ENCODE peak calls at places on chromosomes 7 and 10, in seven cellular contexts. One of them, this sample, is unnamed.

GRCh38 chr10:133249975-133250754 is 12.5 kb downstream of the VENTX start:
- DNase-seq in foreskin keratinocyte: no peak
- DNase-seq in progenitor cell of endocrine pancreas: no peak
- DNase-seq in astrocyte of the spinal cord: no peak
- DNase-seq in B cell: no peak
- DNase-seq in Panc1: no peak
- DNase-seq in astrocyte: no peak
- DNase-seq in this sample: no peak

GRCh38 chr7:138735399-138735798 is 34.2 kb upstream of the SVOPL start:
- DNase-seq in astrocyte: no peak
- DNase-seq in astrocyte of the spinal cord: no peak
- DNase-seq in B cell: no peak
- DNase-seq in foreskin keratinocyte: no peak
- DNase-seq in progenitor cell of endocrine pancreas: no peak
- DNase-seq in Panc1: no peak
- DNase-seq in this sample: no peak

GRCh38 chr10:110408203-110408871 is 89.4 kb upstream of the DUSP5 start:
- DNase-seq in B cell: no peak
- DNase-seq in Panc1: no peak
- DNase-seq in foreskin keratinocyte: peak
- DNase-seq in progenitor cell of endocrine pancreas: no peak
- DNase-seq in astrocyte: no peak
- DNase-seq in astrocyte of the spinal cord: no peak
- DNase-seq in this sample: no peak

GRCh38 chr7:102125127-102125561 is 161.5 kb upstream of the SH2B2 start:
- DNase-seq in foreskin keratinocyte: peak
- DNase-seq in Panc1: peak
- DNase-seq in B cell: no peak
- DNase-seq in astrocyte: peak
- DNase-seq in progenitor cell of endocrine pancreas: no peak
- DNase-seq in astrocyte of the spinal cord: peak
- DNase-seq in this sample: peak

GRCh38 chr7:127620406-127621233 is 2.7 kb upstream of the PAX4 start:
- DNase-seq in B cell: no peak
- DNase-seq in astrocyte: no peak
- DNase-seq in astrocyte of the spinal cord: peak
- DNase-seq in Panc1: no peak
- DNase-seq in foreskin keratinocyte: peak
- DNase-seq in progenitor cell of endocrine pancreas: no peak
- DNase-seq in this sample: peak

GRCh38 chr10:18504161-18504560 is 147.2 kb downstream of the NSUN6 start:
- DNase-seq in Panc1: no peak
- DNase-seq in astrocyte: no peak
- DNase-seq in progenitor cell of endocrine pancreas: no peak
- DNase-seq in B cell: no peak
- DNase-seq in astrocyte of the spinal cord: no peak
- DNase-seq in foreskin keratinocyte: no peak
- DNase-seq in this sample: no peak

GRCh38 chr10:30556189-30556588 is 73.4 kb downstream of the LYZL2 start:
- DNase-seq in astrocyte: no peak
- DNase-seq in foreskin keratinocyte: peak
- DNase-seq in Panc1: no peak
- DNase-seq in progenitor cell of endocrine pancreas: no peak
- DNase-seq in B cell: no peak
- DNase-seq in astrocyte of the spinal cord: no peak
- DNase-seq in this sample: no peak

GRCh38 chr10:132516771-132517725 is 20.5 kb upstream of the INPP5A start:
- DNase-seq in astrocyte of the spinal cord: peak
- DNase-seq in astrocyte: peak
- DNase-seq in foreskin keratinocyte: peak
- DNase-seq in B cell: peak
- DNase-seq in Panc1: peak
- DNase-seq in progenitor cell of endocrine pancreas: peak
- DNase-seq in this sample: no peak

GRCh38 chr10:86592413-86592812 is 61.9 kb upstream of the OPN4 start:
- DNase-seq in Panc1: no peak
- DNase-seq in B cell: no peak
- DNase-seq in astrocyte of the spinal cord: no peak
- DNase-seq in foreskin keratinocyte: peak
- DNase-seq in progenitor cell of endocrine pancreas: no peak
- DNase-seq in astrocyte: no peak
- DNase-seq in this sample: no peak

GRCh38 chr7:104052979-104053378 is 63.5 kb upstream of the RELN start:
- DNase-seq in Panc1: no peak
- DNase-seq in astrocyte: no peak
- DNase-seq in foreskin keratinocyte: no peak
- DNase-seq in B cell: no peak
- DNase-seq in astrocyte of the spinal cord: no peak
- DNase-seq in progenitor cell of endocrine pancreas: no peak
- DNase-seq in this sample: no peak

GRCh38 chr7:158394936-158395335 is 192.7 kb downstream of the PTPRN2 start:
- DNase-seq in astrocyte: no peak
- DNase-seq in progenitor cell of endocrine pancreas: peak
- DNase-seq in astrocyte of the spinal cord: no peak
- DNase-seq in foreskin keratinocyte: no peak
- DNase-seq in B cell: peak
- DNase-seq in Panc1: no peak
- DNase-seq in this sample: peak

GRCh38 chr7:118870187-118870586 is 645.7 kb downstream of the ANKRD7 start:
- DNase-seq in astrocyte: no peak
- DNase-seq in B cell: no peak
- DNase-seq in foreskin keratinocyte: peak
- DNase-seq in Panc1: no peak
- DNase-seq in astrocyte of the spinal cord: no peak
- DNase-seq in progenitor cell of endocrine pancreas: no peak
- DNase-seq in this sample: no peak

GRCh38 chr10:29328988-29329387 is 40.1 kb downstream of the LYZL1 start:
- DNase-seq in foreskin keratinocyte: no peak
- DNase-seq in astrocyte: peak
- DNase-seq in B cell: no peak
- DNase-seq in Panc1: no peak
- DNase-seq in progenitor cell of endocrine pancreas: no peak
- DNase-seq in astrocyte of the spinal cord: peak
- DNase-seq in this sample: no peak

GRCh38 chr10:14017380-14017943 is 313.3 kb downstream of the FRMD4A start:
- DNase-seq in foreskin keratinocyte: no peak
- DNase-seq in astrocyte: peak
- DNase-seq in astrocyte of the spinal cord: peak
- DNase-seq in B cell: no peak
- DNase-seq in progenitor cell of endocrine pancreas: no peak
- DNase-seq in Panc1: no peak
- DNase-seq in this sample: no peak

GRCh38 chr10:121536271-121536918 is 61.8 kb downstream of the FGFR2 start:
- DNase-seq in astrocyte: peak
- DNase-seq in astrocyte of the spinal cord: no peak
- DNase-seq in foreskin keratinocyte: peak
- DNase-seq in Panc1: no peak
- DNase-seq in B cell: no peak
- DNase-seq in progenitor cell of endocrine pancreas: no peak
- DNase-seq in this sample: no peak

GRCh38 chr10:32333849-32334248 is 13.1 kb downstream of the EPC1 start:
- DNase-seq in progenitor cell of endocrine pancreas: no peak
- DNase-seq in astrocyte of the spinal cord: no peak
- DNase-seq in astrocyte: no peak
- DNase-seq in foreskin keratinocyte: no peak
- DNase-seq in Panc1: no peak
- DNase-seq in B cell: no peak
- DNase-seq in this sample: peak

GRCh38 chr10:84214612-84215235 is 10.6 kb downstream of the LRIT2 start:
- DNase-seq in astrocyte of the spinal cord: no peak
- DNase-seq in B cell: no peak
- DNase-seq in progenitor cell of endocrine pancreas: no peak
- DNase-seq in astrocyte: no peak
- DNase-seq in foreskin keratinocyte: peak
- DNase-seq in Panc1: no peak
- DNase-seq in this sample: peak

GRCh38 chr10:15744217-15744865 is 24.6 kb upstream of the ITGA8 start:
- DNase-seq in progenitor cell of endocrine pancreas: peak
- DNase-seq in Panc1: peak
- DNase-seq in foreskin keratinocyte: no peak
- DNase-seq in B cell: no peak
- DNase-seq in astrocyte: no peak
- DNase-seq in astrocyte of the spinal cord: peak
- DNase-seq in this sample: peak
- TF ChIP-seq CTCF in progenitor cell of endocrine pancreas: peak
- TF ChIP-seq CTCF in Panc1: peak
- TF ChIP-seq CTCF in foreskin keratinocyte: peak
- TF ChIP-seq CTCF in B cell: peak
- TF ChIP-seq CTCF in astrocyte: peak
- TF ChIP-seq CTCF in astrocyte of the spinal cord: peak
- TF ChIP-seq CTCF in this sample: peak

DNA sequence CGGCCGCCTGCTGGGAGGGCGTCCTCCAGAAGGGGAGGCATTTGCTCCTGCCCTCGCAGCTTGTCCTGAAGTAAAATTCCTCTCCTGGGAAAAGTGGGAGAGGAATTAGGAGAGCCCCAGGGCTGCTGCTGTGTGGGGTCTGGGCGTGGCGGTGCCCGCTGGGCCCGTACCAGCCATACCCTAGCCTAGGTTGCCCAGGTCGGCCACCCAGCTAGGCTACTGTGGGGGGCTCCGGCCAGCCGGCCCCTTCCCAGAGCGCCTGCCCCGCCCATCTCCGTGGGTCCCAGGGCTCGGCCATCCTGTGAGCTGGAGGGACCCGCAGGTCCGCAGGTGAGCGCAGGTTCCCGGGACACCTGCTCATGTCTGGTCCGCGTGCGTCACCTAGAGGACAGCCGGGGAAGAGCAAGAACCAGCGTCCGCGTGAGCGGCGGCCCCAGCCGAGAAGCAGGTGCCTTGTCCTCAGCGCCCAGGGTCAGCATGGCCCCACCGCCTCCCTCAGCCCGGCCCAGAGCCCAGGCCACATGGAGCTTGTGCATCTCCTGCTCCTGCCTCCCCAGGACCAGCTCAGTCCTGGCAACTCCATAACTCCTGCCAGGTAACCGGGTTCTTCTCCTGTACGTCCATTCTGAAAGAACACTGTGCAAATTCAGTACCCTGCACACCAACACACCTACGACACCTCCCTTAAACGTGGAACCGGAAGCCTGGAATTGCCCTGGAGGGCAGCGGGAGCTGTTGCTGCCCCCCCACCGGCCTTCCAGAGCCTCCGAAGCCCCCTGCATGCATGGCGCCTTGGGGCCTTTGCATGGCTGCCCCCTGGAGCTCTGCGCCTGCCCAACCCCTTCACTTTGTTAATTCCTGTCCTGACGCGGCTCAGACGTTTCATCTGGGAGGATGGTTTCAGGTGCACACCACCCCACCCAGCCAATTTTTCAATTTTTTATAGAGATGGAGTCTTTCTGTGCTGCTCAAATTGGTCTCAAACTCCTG is 22.8 kb upstream of the FOXL3 start:
- DNase-seq in astrocyte: no peak
- DNase-seq in B cell: peak
- DNase-seq in Panc1: no peak
- DNase-seq in progenitor cell of endocrine pancreas: no peak
- DNase-seq in foreskin keratinocyte: no peak
- DNase-seq in astrocyte of the spinal cord: no peak
- DNase-seq in this sample: peak
- TF ChIP-seq CTCF in astrocyte: no peak
- TF ChIP-seq CTCF in B cell: no peak
- TF ChIP-seq CTCF in Panc1: peak
- TF ChIP-seq CTCF in progenitor cell of endocrine pancreas: peak
- TF ChIP-seq CTCF in foreskin keratinocyte: peak
- TF ChIP-seq CTCF in astrocyte of the spinal cord: peak
- TF ChIP-seq CTCF in this sample: no peak

DNA sequence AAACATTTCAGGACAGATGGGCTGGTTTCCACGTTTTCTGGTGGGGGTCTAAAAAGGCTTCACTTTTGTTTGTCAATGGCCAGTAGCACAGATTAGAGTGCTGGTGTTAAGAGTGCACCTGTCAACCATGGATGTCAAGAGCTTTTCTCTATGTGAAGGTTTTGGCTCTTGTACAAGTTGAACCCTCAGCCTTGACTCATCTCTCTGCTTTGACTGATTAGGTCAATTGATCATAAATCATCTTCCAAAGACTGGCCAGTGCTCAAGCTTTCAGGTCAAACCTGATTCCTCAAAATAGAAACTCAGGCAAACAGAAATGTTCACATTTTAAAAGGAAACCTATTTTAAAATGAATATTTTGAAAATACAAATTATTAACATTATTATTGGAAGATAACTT is 59.6 kb upstream of the SP4 start:
- DNase-seq in Panc1: no peak
- DNase-seq in astrocyte of the spinal cord: no peak
- DNase-seq in foreskin keratinocyte: no peak
- DNase-seq in astrocyte: no peak
- DNase-seq in B cell: no peak
- DNase-seq in progenitor cell of endocrine pancreas: no peak
- DNase-seq in this sample: no peak
- TF ChIP-seq CTCF in Panc1: no peak
- TF ChIP-seq CTCF in astrocyte of the spinal cord: no peak
- TF ChIP-seq CTCF in foreskin keratinocyte: no peak
- TF ChIP-seq CTCF in astrocyte: no peak
- TF ChIP-seq CTCF in B cell: no peak
- TF ChIP-seq CTCF in progenitor cell of endocrine pancreas: no peak
- TF ChIP-seq CTCF in this sample: no peak

DNA sequence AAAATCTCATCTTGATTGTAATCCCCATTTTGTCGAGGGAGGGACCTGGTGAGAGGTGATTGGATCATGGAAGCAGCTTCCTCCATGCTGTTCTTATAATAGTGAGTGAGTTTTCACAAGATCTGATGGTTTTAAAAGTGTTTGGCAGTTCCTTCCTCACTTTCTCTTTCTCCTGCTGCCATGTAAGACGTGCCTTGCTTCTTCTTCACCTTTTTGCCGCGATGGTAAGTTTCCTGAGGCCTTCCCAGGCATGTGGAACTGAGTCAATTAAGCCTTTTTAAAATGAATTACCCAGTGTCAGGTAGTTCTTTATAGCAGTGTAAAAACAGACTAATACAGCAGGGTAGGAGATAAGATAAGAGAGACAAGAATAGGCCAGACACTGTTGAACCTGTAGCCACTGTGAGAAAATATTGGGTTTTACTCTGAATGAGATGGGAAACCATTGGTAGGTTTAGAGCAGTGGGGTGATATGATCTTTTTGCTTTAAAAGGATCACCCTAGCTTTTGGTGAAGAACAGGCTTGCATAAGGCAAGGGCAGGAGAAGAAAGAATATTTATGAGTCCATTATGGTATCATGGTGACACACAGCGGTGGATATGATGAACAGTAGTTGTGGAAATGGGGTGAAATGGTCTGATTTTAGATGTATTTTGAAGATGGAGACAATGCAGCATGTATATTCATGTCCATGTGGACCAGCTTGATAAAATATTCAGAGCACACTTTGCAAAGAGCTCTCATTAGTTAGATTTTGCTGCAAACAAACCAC is 11.5 kb downstream of the OR6B1 start:
- DNase-seq in foreskin keratinocyte: no peak
- DNase-seq in astrocyte: no peak
- DNase-seq in B cell: no peak
- DNase-seq in astrocyte of the spinal cord: no peak
- DNase-seq in progenitor cell of endocrine pancreas: no peak
- DNase-seq in Panc1: no peak
- DNase-seq in this sample: no peak
- TF ChIP-seq CTCF in foreskin keratinocyte: peak
- TF ChIP-seq CTCF in astrocyte: no peak
- TF ChIP-seq CTCF in B cell: no peak
- TF ChIP-seq CTCF in astrocyte of the spinal cord: no peak
- TF ChIP-seq CTCF in progenitor cell of endocrine pancreas: no peak
- TF ChIP-seq CTCF in Panc1: peak
- TF ChIP-seq CTCF in this sample: no peak

This sample was measured in activated CD8-positive, alpha-beta T cell treated with anti-CD3 and anti-CD28 coated beads for 36 hours.